ENCODE peak calls at places on chromosomes 2 and 18, in four cellular contexts. Z is stomach, U is IMR-90, W is suprapubic skin. E is an unnamed sample.

GRCh38 chr18:79567481-79568147 is 112.0 kb upstream of the CTDP1 start:
- DNase-seq in Z (no peak), U (peak; percentile 98), W (peak; percentile 76), E (no peak)

GRCh38 chr2:191350826-191351225 is 105.6 kb downstream of the MYO1B start:
- DNase-seq in Z (no peak), U (peak; percentile 52), W (no peak), E (no peak)

GRCh38 chr2:128600606-128601297 is 282.1 kb upstream of the HS6ST1 start:
- DNase-seq in Z (peak; percentile 2), U (no peak), W (peak; percentile 44), E (no peak)

GRCh38 chr2:106805716-106806115 is 80.3 kb downstream of the ST6GAL2 start:
- DNase-seq in Z (no peak), U (no peak), W (no peak), E (no peak)

GRCh38 chr18:712401-713134 is at the start of gene ENOSF1:
- DNase-seq in Z (peak; percentile 90), U (peak; percentile 58), W (peak; percentile 91), E (peak; percentile 69)

GRCh38 chr2:239343946-239344856 is 56.6 kb downstream of the HDAC4 start:
- DNase-seq in Z (no peak), U (no peak), W (no peak), E (no peak)

GRCh38 chr2:21007129-21008013 is 36.5 kb downstream of the APOB start:
- DNase-seq in Z (no peak), U (no peak), W (no peak), E (no peak)

GRCh38 chr18:59556265-59556664 is 141.0 kb downstream of the CCBE1 start:
- DNase-seq in Z (no peak), U (peak; percentile 52), W (no peak), E (no peak)

DNA sequence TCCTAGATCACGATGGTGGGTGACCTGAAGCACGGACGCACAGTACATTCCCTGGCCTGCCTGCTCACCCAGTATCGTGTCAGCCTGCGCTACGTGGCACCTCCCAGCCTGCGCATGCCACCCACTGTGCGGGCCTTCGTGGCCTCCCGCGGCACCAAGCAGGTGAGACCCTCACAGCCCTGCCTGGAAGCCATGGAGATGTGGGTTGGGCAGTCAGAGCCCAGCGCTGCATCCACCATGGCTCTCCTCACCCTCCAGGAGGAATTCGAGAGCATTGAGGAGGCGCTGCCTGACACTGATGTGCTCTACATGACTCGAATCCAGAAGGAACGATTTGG is 20.3 kb downstream of the SLC30A3 start:
- DNase-seq in Z (no peak), U (no peak), W (no peak), E (no peak)
- TF ChIP-seq POLR2A in Z (no peak), U (no peak), W (no peak), E (no peak)

GRCh38 chr2:100242891-100243670 is 79.2 kb downstream of the LONRF2 start:
- DNase-seq in Z (peak; percentile 74), U (peak; percentile 70), W (peak; percentile 73), E (no peak)
- H3K4me1 ChIP-seq in Z (peaks cover 7% of the 10 kb centered on the region), U (peaks cover 16% of the 10 kb centered on the region), W (peaks cover 4% of the 10 kb centered on the region), E (no peaks in the 10 kb centered on the region)

DNA sequence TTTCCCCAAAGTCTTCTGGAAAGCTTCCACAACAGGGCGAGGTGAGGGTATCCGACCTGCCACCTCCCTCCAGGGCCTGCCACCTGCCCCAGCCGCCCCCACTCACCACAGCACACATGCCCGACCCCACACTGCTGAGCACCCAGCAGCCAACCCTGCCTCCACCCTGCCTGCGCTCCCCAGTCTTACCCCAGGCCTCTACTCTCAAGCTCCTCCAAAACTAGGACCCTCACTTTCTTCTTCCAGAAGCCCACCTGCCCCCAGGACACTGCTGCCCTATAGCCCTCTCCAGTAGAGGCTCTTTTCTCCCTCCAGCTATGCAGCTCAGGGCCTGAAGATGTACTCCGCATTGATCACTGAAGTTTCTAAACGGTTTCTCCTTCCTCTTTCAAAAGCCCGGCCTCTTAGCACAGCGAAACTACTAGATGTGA is 128.9 kb upstream of the SLC1A4 start:
- DNase-seq in Z (peak; percentile 25), U (no peak), W (no peak), E (no peak)
- H3K4me3 ChIP-seq in Z (peak overlapping the region; percentile 42), U (no peak overlapping the region), W (peak overlapping the region; percentile 63), E (peak overlapping the region; percentile 33)

GRCh38 chr2:232647261-232647660 is 13.9 kb downstream of the EFHD1 start:
- DNase-seq in Z (no peak), U (no peak), W (no peak), E (no peak)
- TF ChIP-seq POLR2A in Z (no peak), U (no peak), W (no peak), E (no peak)

DNA sequence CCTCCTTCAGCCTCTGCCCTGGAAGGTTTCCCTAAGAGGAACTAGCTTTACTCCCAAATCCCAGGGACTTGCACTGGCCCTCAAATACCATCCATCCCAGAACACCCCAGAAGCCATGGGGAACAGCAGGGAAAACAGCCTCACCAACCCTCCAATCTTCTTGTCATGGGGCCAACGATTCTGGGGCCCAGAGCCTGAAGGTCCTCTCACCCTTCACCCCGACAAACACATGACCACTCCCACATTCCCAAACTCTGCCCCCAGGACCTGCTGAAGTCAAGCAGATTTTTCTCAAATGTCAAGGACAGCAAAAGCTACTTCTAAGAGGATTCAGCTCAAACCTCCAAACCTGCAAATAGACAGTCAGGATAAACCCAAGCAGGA is 143.5 kb downstream of the ZFP36L2 start:
- DNase-seq in Z (no peak), U (no peak), W (no peak), E (no peak)
- H3K4me1 ChIP-seq in Z (peaks cover 55% of the 10 kb centered on the region), U (peaks cover 60% of the 10 kb centered on the region), W (peaks cover 84% of the 10 kb centered on the region), E (peaks cover 3% of the 10 kb centered on the region)

DNA sequence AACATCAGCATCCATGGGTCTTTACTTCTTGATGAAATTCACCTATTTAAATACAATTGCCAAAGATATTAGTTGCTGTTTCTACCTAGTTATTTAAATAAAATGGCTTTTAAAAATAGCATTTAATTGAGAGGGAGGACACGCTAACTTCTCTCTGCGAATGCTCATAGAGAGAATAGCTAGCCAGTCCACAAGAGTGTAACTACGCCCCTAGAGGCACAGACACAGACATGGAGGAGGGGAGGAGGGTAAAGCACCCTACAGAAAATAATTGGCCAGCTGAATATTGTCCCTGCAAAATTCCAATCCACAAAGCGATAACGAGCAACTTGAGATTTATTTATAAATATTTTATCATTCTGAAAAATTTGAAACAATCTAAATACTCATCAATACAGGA is 97.0 kb upstream of the PAPOLG start:
- DNase-seq in Z (no peak), U (no peak), W (no peak), E (no peak)
- H3K4me3 ChIP-seq in Z (no peak overlapping the region), U (no peak overlapping the region), W (no peak overlapping the region), E (no peak overlapping the region)

GRCh38 chr2:70142590-70143313 is 48.1 kb downstream of the C2orf42 start:
- DNase-seq in Z (peak; percentile 100), U (peak; percentile 99), W (peak; percentile 99), E (peak; percentile 99)
- TF ChIP-seq POLR2A in Z (no peak), U (peak; percentile 94), W (peak; percentile 76), E (peak; percentile 89)

DNA sequence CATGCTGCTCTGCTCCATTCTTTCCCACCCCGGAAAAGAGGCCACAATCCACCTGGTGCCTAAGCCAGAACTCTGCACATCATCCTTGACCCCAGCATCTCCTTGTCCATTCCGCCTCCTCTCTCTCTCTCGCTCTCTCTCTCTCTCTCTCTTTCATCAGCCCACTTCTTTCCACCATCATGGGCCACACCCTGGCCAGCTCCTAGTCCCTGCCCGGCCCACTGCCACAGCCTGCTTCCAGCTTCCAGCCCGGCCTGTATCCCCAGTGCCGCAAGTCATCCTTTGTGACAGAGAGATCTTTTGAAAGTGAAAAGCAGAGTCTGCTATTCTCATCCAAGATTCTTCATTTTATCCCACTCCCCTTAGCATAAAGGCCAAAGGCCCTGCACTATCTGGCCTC is 214.1 kb downstream of the EN1 start:
- DNase-seq in Z (no peak), U (no peak), W (no peak), E (no peak)
- H3K4me1 ChIP-seq in Z (no peaks in the 10 kb centered on the region), U (no peaks in the 10 kb centered on the region), W (no peaks in the 10 kb centered on the region), E (no peaks in the 10 kb centered on the region)

GRCh38 chr2:37526856-37527255 is 144.6 kb downstream of the CDC42EP3 start:
- DNase-seq in Z (no peak), U (no peak), W (no peak), E (no peak)

GRCh38 chr2:37526323-37526722 is 145.1 kb downstream of the CDC42EP3 start:
- DNase-seq in Z (no peak), U (peak; percentile 8), W (no peak), E (no peak)

GRCh38 chr2:37527362-37527761 is 144.1 kb downstream of the CDC42EP3 start:
- DNase-seq in Z (no peak), U (no peak), W (no peak), E (no peak)

GRCh38 chr2:37523861-37524362 is 147.5 kb downstream of the CDC42EP3 start:
- DNase-seq in Z (no peak), U (peak; percentile 82), W (no peak), E (peak; percentile 18)
- H3K4me3 ChIP-seq in Z (no peak overlapping the region), U (no peak overlapping the region), W (no peak overlapping the region), E (no peak overlapping the region)